ENCODE peak calls at places on chromosomes 6 and 20, in six cellular contexts. N, P, O, A, T and D are unnamed samples.

GRCh38 chr6:77456531-77457248 is 6.6 kb downstream of the HTR1B start:
- DNase-seq in O (no peak), A (no peak), P (no peak), N (no peak), T (no peak), D (peak; percentile 65)

GRCh38 chr6:7047966-7048365 is 59.8 kb upstream of the RREB1 start:
- DNase-seq in P (no peak), T (no peak), O (no peak), A (no peak), N (no peak), D (no peak)

GRCh38 chr20:60361761-60362410 is 403.7 kb downstream of the CDH26 start:
- DNase-seq in O (no peak), T (no peak), P (no peak), A (no peak), N (no peak), D (no peak)

GRCh38 chr6:53544050-53544499 is 826 bp downstream of the GCLC start:
- DNase-seq in P (no peak), N (no peak), O (peak; percentile 46), A (no peak), T (no peak), D (peak; percentile 13)

GRCh38 chr20:10671850-10672578 is 1.8 kb downstream of the JAG1 start:
- DNase-seq in A (no peak), T (peak; percentile 61), N (peak; percentile 47), P (peak; percentile 79), O (peak; percentile 23), D (peak; percentile 54)

GRCh38 chr20:4767084-4767483 is 45.4 kb downstream of the PRND start:
- DNase-seq in P (no peak), O (no peak), A (no peak), N (no peak), T (no peak), D (no peak)

GRCh38 chr6:119349341-119350201 is at the start of gene MAN1A1:
- DNase-seq in T (peak; percentile 94), O (peak; percentile 93), P (peak; percentile 92), A (peak; percentile 81), N (peak; percentile 92), D (peak; percentile 49)

GRCh38 chr6:116220172-116220571 is 33.7 kb downstream of the TSPYL4 start:
- DNase-seq in T (no peak), O (no peak), P (peak; percentile 24), A (no peak), N (no peak), D (no peak)

GRCh38 chr6:132041706-132042105 is 90.5 kb upstream of the CCN2 start:
- DNase-seq in T (no peak), N (no peak), P (no peak), O (no peak), A (no peak), D (no peak)

GRCh38 chr6:116387374-116387773 is 16.6 kb downstream of the DSE start:
- DNase-seq in P (no peak), A (no peak), O (no peak), N (no peak), T (no peak), D (peak; percentile 16)

GRCh38 chr6:168877821-168878282 is 375.8 kb downstream of the THBS2 start:
- DNase-seq in A (no peak), O (no peak), P (no peak), N (no peak), T (no peak), D (no peak)

GRCh38 chr6:7727150-7727950 is 1.5 kb downstream of the BMP6 start:
- DNase-seq in A (no peak), P (no peak), N (no peak), T (peak; percentile 30), O (no peak), D (peak; percentile 65)